ENCODE peak calls at places on chromosome 14, in nine cellular contexts. D is AG10803, P is pancreas, Z is stomach, I is vagina, L is GM06990, N is retinal pigment epithelial cell, E is upper lobe of right lung, G is astrocyte of the cerebellum. S is an unnamed sample.

GRCh38 chr14:93832076-93832475 is 43.8 kb upstream of the PRIMA1 start:
- DNase-seq in D (no peak), P (no peak), Z (no peak), I (no peak), L (no peak), N (no peak), E (no peak), G (no peak), S (no peak)

GRCh38 chr14:50985124-50985815 is 41.0 kb upstream of the PYGL start:
- DNase-seq in D (no peak), P (no peak), Z (no peak), I (no peak), L (no peak), N (no peak), E (no peak), G (no peak), S (no peak)

GRCh38 chr14:50560929-50561280 is 960 bp downstream of the ATL1 start:
- DNase-seq in D (peak), P (peak), Z (peak), I (no peak), L (peak), N (no peak), E (peak), G (peak), S (peak)

GRCh38 chr14:89915114-89915878 is 39.2 kb downstream of the EFCAB11 start:
- DNase-seq in D (peak), P (peak), Z (peak), I (no peak), L (peak), N (peak), E (no peak), G (peak), S (peak)

GRCh38 chr14:90429236-90429635 is 32.4 kb downstream of the CALM1 start:
- DNase-seq in D (no peak), P (no peak), Z (no peak), I (no peak), L (no peak), N (no peak), E (no peak), G (no peak), S (no peak)

GRCh38 chr14:60655898-60656754 is 6.8 kb upstream of the SIX1 start:
- DNase-seq in D (no peak), P (no peak), Z (no peak), I (no peak), L (no peak), N (no peak), E (no peak), G (no peak), S (no peak)

GRCh38 chr14:74649673-74650072 is 37.6 kb upstream of the LTBP2 start:
- DNase-seq in D (peak), P (no peak), Z (no peak), I (no peak), L (no peak), N (no peak), E (no peak), G (no peak), S (no peak)

GRCh38 chr14:103109789-103110415 is 13.4 kb upstream of the TNFAIP2 start:
- DNase-seq in D (peak), P (no peak), Z (no peak), I (no peak), L (no peak), N (peak), E (no peak), G (peak), S (peak)

GRCh38 chr14:73712540-73713141 is 1.5 kb downstream of the PNMA1 start:
- DNase-seq in D (no peak), P (no peak), Z (no peak), I (no peak), L (peak), N (no peak), E (no peak), G (no peak), S (peak)

GRCh38 chr14:25887251-25887908 is 710.5 kb downstream of the NOVA1 start:
- DNase-seq in D (no peak), P (no peak), Z (no peak), I (no peak), L (no peak), N (no peak), E (no peak), G (no peak), S (peak)

GRCh38 chr14:68939893-68940613 is 39.0 kb downstream of the ACTN1 start:
- DNase-seq in D (peak), P (peak), Z (peak), I (no peak), L (no peak), N (peak), E (no peak), G (peak), S (peak)

GRCh38 chr14:91898256-91898843 is 31.0 kb upstream of the TC2N start:
- DNase-seq in D (no peak), P (no peak), Z (no peak), I (no peak), L (no peak), N (peak), E (no peak), G (no peak), S (no peak)

GRCh38 chr14:34069854-34070582 is 119.1 kb upstream of the EGLN3 start:
- DNase-seq in D (no peak), P (no peak), Z (no peak), I (no peak), L (no peak), N (no peak), E (no peak), G (peak), S (peak)

GRCh38 chr14:75283162-75283883 is 4.7 kb downstream of the FOS start:
- DNase-seq in D (peak), P (peak), Z (peak), I (no peak), L (no peak), N (no peak), E (no peak), G (no peak), S (peak)

GRCh38 chr14:43155924-43156323 is 1351.2 kb downstream of the FSCB start:
- DNase-seq in D (no peak), P (no peak), Z (no peak), I (no peak), L (no peak), N (no peak), E (no peak), G (no peak), S (no peak)

GRCh38 chr14:42079911-42080310 is 473.2 kb downstream of the LRFN5 start:
- DNase-seq in D (no peak), P (no peak), Z (no peak), I (no peak), L (no peak), N (no peak), E (no peak), G (no peak), S (no peak)

GRCh38 chr14:102760485-102761193 is 16.6 kb upstream of the TRAF3 start:
- DNase-seq in D (no peak), P (no peak), Z (no peak), I (no peak), L (no peak), N (no peak), E (no peak), G (no peak), S (no peak)

GRCh38 chr14:93333631-93334095 is 827 bp upstream of the BTBD7 start:
- DNase-seq in D (no peak), P (no peak), Z (no peak), I (no peak), L (no peak), N (no peak), E (no peak), G (no peak), S (no peak)

GRCh38 chr14:90571149-90571548 is 174.3 kb downstream of the CALM1 start:
- DNase-seq in D (no peak), P (no peak), Z (no peak), I (no peak), L (no peak), N (no peak), E (no peak), G (no peak), S (no peak)

GRCh38 chr14:100771121-100771800 is 44.6 kb downstream of the DLK1 start:
- DNase-seq in D (no peak), P (no peak), Z (no peak), I (no peak), L (no peak), N (no peak), E (peak), G (no peak), S (no peak)

GRCh38 chr14:104082807-104083206 is 2.7 kb upstream of the ASPG start:
- DNase-seq in D (no peak), P (peak), Z (peak), I (peak), L (no peak), N (no peak), E (peak), G (no peak), S (no peak)

GRCh38 chr14:89455412-89455811 is 38.4 kb upstream of the FOXN3 start:
- DNase-seq in D (no peak), P (peak), Z (peak), I (no peak), L (no peak), N (no peak), E (no peak), G (no peak), S (no peak)

GRCh38 chr14:89251066-89251465 is 166.0 kb downstream of the FOXN3 start:
- DNase-seq in D (peak), P (no peak), Z (no peak), I (no peak), L (no peak), N (no peak), E (no peak), G (no peak), S (peak)

GRCh38 chr14:68668531-68668930 is 124.3 kb downstream of the ZFP36L1 start:
- DNase-seq in D (no peak), P (no peak), Z (no peak), I (no peak), L (no peak), N (no peak), E (peak), G (no peak), S (no peak)

GRCh38 chr14:87617079-87617478 is 375.9 kb downstream of the GALC start:
- DNase-seq in D (no peak), P (no peak), Z (no peak), I (no peak), L (no peak), N (no peak), E (no peak), G (no peak), S (no peak)

GRCh38 chr14:45621731-45622130 is 368.7 kb upstream of the MIS18BP1 start:
- DNase-seq in D (no peak), P (no peak), Z (no peak), I (no peak), L (no peak), N (no peak), E (no peak), G (no peak), S (no peak)

GRCh38 chr14:76446921-76447320 is 71.0 kb downstream of the ESRRB start:
- DNase-seq in D (no peak), P (no peak), Z (no peak), I (no peak), L (no peak), N (no peak), E (no peak), G (no peak), S (no peak)

GRCh38 chr14:91158091-91158790 is 44.4 kb downstream of the DGLUCY start:
- DNase-seq in D (no peak), P (peak), Z (peak), I (no peak), L (no peak), N (no peak), E (peak), G (no peak), S (no peak)

GRCh38 chr14:76687611-76688372 is 73.5 kb upstream of the VASH1 start:
- DNase-seq in D (no peak), P (peak), Z (no peak), I (no peak), L (no peak), N (no peak), E (no peak), G (no peak), S (peak)

GRCh38 chr14:61192970-61193369 is 88.2 kb downstream of the TMEM30B start:
- DNase-seq in D (peak), P (no peak), Z (no peak), I (no peak), L (no peak), N (no peak), E (no peak), G (no peak), S (no peak)

GRCh38 chr14:69480136-69480535 is 4.4 kb upstream of the PLEKHD1 start:
- DNase-seq in D (no peak), P (no peak), Z (no peak), I (no peak), L (no peak), N (no peak), E (no peak), G (no peak), S (no peak)

GRCh38 chr14:68768316-68768715 is 24.6 kb downstream of the ZFP36L1 start:
- DNase-seq in D (no peak), P (no peak), Z (no peak), I (no peak), L (no peak), N (no peak), E (peak), G (no peak), S (no peak)

GRCh38 chr14:65517635-65518542 is 105.4 kb downstream of the FUT8 start:
- DNase-seq in D (no peak), P (no peak), Z (no peak), I (no peak), L (no peak), N (no peak), E (no peak), G (no peak), S (no peak)

GRCh38 chr14:39593339-39593738 is 161.1 kb upstream of the FBXO33 start:
- DNase-seq in D (no peak), P (no peak), Z (no peak), I (no peak), L (no peak), N (no peak), E (no peak), G (no peak), S (no peak)

GRCh38 chr14:99497341-99497740 is 16.1 kb downstream of the CCNK start:
- DNase-seq in D (no peak), P (no peak), Z (no peak), I (no peak), L (no peak), N (no peak), E (no peak), G (no peak), S (no peak)

GRCh38 chr14:61662001-61662400 is 33.3 kb upstream of the HIF1A start:
- DNase-seq in D (no peak), P (no peak), Z (no peak), I (no peak), L (no peak), N (no peak), E (no peak), G (no peak), S (peak)

DNA sequence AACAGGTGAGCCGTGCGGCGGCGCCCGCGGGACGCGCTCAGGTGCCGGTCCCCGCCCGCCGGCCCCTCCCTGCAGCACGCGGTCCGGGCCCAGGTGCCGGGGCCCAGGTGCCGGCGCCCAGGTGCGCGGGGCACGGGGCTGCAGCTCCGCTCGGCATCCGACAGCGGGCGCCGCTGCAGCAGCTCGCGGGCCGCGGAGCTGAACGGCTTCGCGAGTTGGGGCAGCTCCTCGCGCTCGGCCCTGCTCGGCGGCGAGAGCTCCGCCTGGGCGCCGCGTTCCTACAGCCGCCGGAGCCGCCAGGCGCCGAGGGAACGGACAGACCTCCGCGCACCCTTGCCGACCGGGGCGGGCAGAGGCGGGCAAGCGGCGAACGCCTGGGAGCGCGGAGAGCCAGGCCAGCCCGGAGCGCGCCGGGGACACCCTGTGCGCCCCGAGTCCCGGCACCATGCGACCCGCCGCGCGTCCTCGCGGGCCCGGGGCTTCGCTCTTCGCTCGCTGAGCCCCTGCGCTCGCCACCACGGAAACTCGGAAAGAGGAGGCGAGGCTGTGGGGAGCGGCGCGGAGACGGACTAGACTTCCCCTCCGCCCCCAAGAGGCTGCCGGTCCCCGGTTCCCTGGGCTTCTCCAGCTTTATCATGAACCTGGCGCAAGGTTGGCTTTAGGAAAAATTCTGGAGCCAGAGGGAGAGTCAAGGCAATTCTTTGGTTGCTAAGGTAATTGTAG is at the start of gene RGS6:
- DNase-seq in D (no peak), P (peak), Z (peak), I (no peak), L (peak), N (peak), E (peak), G (no peak), S (peak)
- TF ChIP-seq CTCF in D (no peak), P (no peak), Z (no peak), I (no peak), L (no peak), N (peak), E (peak), G (peak), S (no peak)

GRCh38 chr14:20802341-20803084 is at the start of gene RNASE1:
- DNase-seq in D (no peak), P (peak), Z (peak), I (no peak), L (no peak), N (no peak), E (no peak), G (no peak), S (no peak)
- H3K4me3 ChIP-seq in D (no peak), P (peak), Z (peak), I (peak), L (no peak), N (no peak), E (peak), G (no peak), S (no peak)

GRCh38 chr14:106134901-106135300 is 608.5 kb downstream of the TMEM121 start:
- DNase-seq in D (no peak), P (no peak), Z (no peak), I (no peak), L (no peak), N (no peak), E (no peak), G (no peak), S (no peak)

DNA sequence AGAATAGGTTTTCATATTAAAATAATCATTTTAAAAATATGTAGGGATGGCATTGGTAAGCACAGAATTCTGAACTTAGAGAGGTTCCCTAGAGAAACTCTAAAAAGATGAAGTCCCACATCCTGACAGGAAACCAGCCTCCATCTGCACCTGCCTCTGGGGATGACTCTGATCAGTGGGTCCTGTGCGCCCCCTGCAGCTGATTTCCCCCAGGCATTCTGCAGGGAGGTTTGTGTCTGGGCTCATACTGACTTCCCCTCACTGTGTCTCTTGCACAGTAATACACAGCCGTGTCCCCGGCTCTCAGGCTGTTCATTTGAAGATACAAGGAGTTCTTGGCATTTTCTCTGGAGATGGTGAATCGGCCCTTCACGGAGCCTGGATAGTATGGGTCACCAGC is 602.9 kb downstream of the TMEM121 start:
- DNase-seq in D (no peak), P (no peak), Z (no peak), I (no peak), L (peak), N (no peak), E (no peak), G (no peak), S (no peak)
- TF ChIP-seq CTCF in D (no peak), P (no peak), Z (no peak), I (no peak), L (peak), N (no peak), E (peak), G (no peak), S (no peak)

GRCh38 chr14:24426912-24427536 is 2.4 kb downstream of the CBLN3 start:
- DNase-seq in D (no peak), P (no peak), Z (peak), I (peak), L (no peak), N (no peak), E (no peak), G (no peak), S (no peak)

GRCh38 chr14:24426150-24426911 is 3.1 kb downstream of the CBLN3 start:
- DNase-seq in D (no peak), P (no peak), Z (no peak), I (peak), L (no peak), N (no peak), E (no peak), G (no peak), S (no peak)

GRCh38 chr14:24422694-24423531 is 6.6 kb downstream of the CBLN3 start:
- DNase-seq in D (no peak), P (no peak), Z (peak), I (no peak), L (no peak), N (no peak), E (no peak), G (no peak), S (no peak)

GRCh38 chr14:24427537-24428508 is 1.6 kb downstream of the CBLN3 start:
- DNase-seq in D (no peak), P (no peak), Z (no peak), I (peak), L (no peak), N (no peak), E (no peak), G (no peak), S (no peak)

GRCh38 chr14:24425704-24426103 is 3.8 kb downstream of the CBLN3 start:
- DNase-seq in D (peak), P (no peak), Z (no peak), I (no peak), L (no peak), N (no peak), E (no peak), G (no peak), S (peak)
- H3K4me3 ChIP-seq in D (no peak), P (no peak), Z (no peak), I (no peak), L (no peak), N (no peak), E (no peak), G (no peak), S (no peak)

DNA sequence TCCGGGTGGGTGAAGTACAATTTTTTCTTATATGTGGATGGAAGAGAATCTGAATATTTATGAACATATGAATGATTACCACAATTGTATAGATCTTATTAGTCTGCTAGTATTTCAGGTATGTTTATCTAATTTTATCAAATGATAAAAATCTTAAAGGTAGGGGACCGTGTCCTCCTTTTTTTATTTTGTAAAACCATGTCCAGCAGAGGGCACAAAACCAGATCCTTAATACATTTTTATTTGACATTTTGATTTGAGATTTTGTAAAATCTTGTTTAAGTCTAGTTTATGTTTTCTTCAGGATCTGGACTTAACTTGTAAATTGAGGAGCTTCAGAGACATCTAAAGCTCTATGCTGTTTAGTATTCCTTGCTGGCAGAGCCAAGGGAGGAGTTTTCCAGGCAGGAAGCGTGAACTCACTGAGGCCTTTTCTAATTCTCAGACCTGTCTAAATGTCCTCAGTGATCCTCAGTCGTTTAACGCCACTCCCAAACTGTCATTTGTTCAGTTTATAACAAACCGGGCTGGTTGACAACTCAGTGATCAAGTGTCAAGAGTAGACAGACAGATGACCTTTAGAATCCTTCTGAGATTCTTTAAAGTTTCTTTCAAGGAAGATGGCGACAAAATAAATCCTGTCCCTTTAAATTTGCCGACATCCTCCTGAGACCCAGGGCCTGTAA is 263.9 kb downstream of the KTN1 start:
- DNase-seq in D (peak), P (no peak), Z (no peak), I (no peak), L (no peak), N (no peak), E (no peak), G (no peak), S (peak)
- TF ChIP-seq CTCF in D (peak), P (no peak), Z (no peak), I (peak), L (no peak), N (peak), E (peak), G (no peak), S (peak)